ENCODE peak calls at places on chromosomes 11 and 22, in four cellular contexts. One of them, this sample, is unnamed.

GRCh38 chr11:77130763-77131513 is 2.9 kb downstream of the MYO7A start:
- DNase-seq in A549: no peak
- DNase-seq in astrocyte: peak; percentile 29
- DNase-seq in astrocyte of the spinal cord: peak; percentile 41
- DNase-seq in this sample: no peak

GRCh38 chr22:27788889-27789288 is 12.7 kb downstream of the MN1 start:
- DNase-seq in A549: no peak
- DNase-seq in astrocyte: peak; percentile 59
- DNase-seq in astrocyte of the spinal cord: peak; percentile 7
- DNase-seq in this sample: no peak

GRCh38 chr11:8242113-8242475 is 21.6 kb downstream of the LMO1 start:
- DNase-seq in A549: no peak
- DNase-seq in astrocyte: no peak
- DNase-seq in astrocyte of the spinal cord: no peak
- DNase-seq in this sample: no peak

GRCh38 chr11:70063555-70063954 is 14.6 kb upstream of the ANO1 start:
- DNase-seq in A549: no peak
- DNase-seq in astrocyte: no peak
- DNase-seq in astrocyte of the spinal cord: no peak
- DNase-seq in this sample: no peak

GRCh38 chr11:69353696-69354544 is 60.0 kb downstream of the MYEOV start:
- DNase-seq in A549: no peak
- DNase-seq in astrocyte: no peak
- DNase-seq in astrocyte of the spinal cord: peak; percentile 24
- DNase-seq in this sample: no peak

GRCh38 chr11:134275534-134276395 is at the start of gene GLB1L3:
- DNase-seq in A549: peak; percentile 23
- DNase-seq in astrocyte: no peak
- DNase-seq in astrocyte of the spinal cord: no peak
- DNase-seq in this sample: no peak

GRCh38 chr22:37311761-37312312 is 29.5 kb downstream of the CYTH4 start:
- DNase-seq in A549: no peak
- DNase-seq in astrocyte: no peak
- DNase-seq in astrocyte of the spinal cord: no peak
- DNase-seq in this sample: no peak

GRCh38 chr22:38028344-38029130 is 28.7 kb upstream of the PICK1 start:
- DNase-seq in A549: no peak
- DNase-seq in astrocyte: no peak
- DNase-seq in astrocyte of the spinal cord: no peak
- DNase-seq in this sample: no peak

GRCh38 chr11:114398303-114398920 is 1.9 kb downstream of the C11orf71 start:
- DNase-seq in A549: no peak
- DNase-seq in astrocyte: no peak
- DNase-seq in astrocyte of the spinal cord: no peak
- DNase-seq in this sample: no peak

GRCh38 chr11:28559497-28559896 is 451.3 kb downstream of the METTL15 start:
- DNase-seq in A549: no peak
- DNase-seq in astrocyte: peak; percentile 86
- DNase-seq in astrocyte of the spinal cord: peak; percentile 65
- DNase-seq in this sample: no peak

GRCh38 chr11:46338988-46339666 is 8.1 kb upstream of the DGKZ start:
- DNase-seq in A549: no peak
- DNase-seq in astrocyte: no peak
- DNase-seq in astrocyte of the spinal cord: no peak
- DNase-seq in this sample: no peak

GRCh38 chr11:91136631-91137030 is 913.8 kb upstream of the CHORDC1 start:
- DNase-seq in A549: no peak
- DNase-seq in astrocyte: no peak
- DNase-seq in astrocyte of the spinal cord: no peak
- DNase-seq in this sample: no peak

GRCh38 chr11:36363361-36364272 is 67.5 kb downstream of the PRR5L start:
- DNase-seq in A549: no peak
- DNase-seq in astrocyte: peak; percentile 78
- DNase-seq in astrocyte of the spinal cord: no peak
- DNase-seq in this sample: no peak

GRCh38 chr11:104306862-104307474 is 143.0 kb upstream of the PDGFD start:
- DNase-seq in A549: no peak
- DNase-seq in astrocyte: no peak
- DNase-seq in astrocyte of the spinal cord: no peak
- DNase-seq in this sample: no peak

GRCh38 chr11:130648601-130649000 is 200.2 kb downstream of the ADAMTS15 start:
- DNase-seq in A549: no peak
- DNase-seq in astrocyte: no peak
- DNase-seq in astrocyte of the spinal cord: no peak
- DNase-seq in this sample: no peak

GRCh38 chr11:2317354-2318050 is 15.7 kb downstream of the TSPAN32 start:
- DNase-seq in A549: no peak
- DNase-seq in astrocyte: no peak
- DNase-seq in astrocyte of the spinal cord: no peak
- DNase-seq in this sample: no peak

GRCh38 chr22:43777204-43777671 is 34.9 kb downstream of the EFCAB6 start:
- DNase-seq in A549: peak; percentile 10
- DNase-seq in astrocyte: peak; percentile 91
- DNase-seq in astrocyte of the spinal cord: peak; percentile 21
- DNase-seq in this sample: no peak

GRCh38 chr22:48894064-48894671 is 933.5 kb downstream of the BRD1 start:
- DNase-seq in A549: no peak
- DNase-seq in astrocyte: no peak
- DNase-seq in astrocyte of the spinal cord: no peak
- DNase-seq in this sample: no peak
- TF ChIP-seq CTCF in A549: no peak
- TF ChIP-seq CTCF in astrocyte: no peak
- TF ChIP-seq CTCF in astrocyte of the spinal cord: no peak
- TF ChIP-seq CTCF in this sample: peak; percentile 11

GRCh38 chr11:61718046-61718531 is 34.3 kb upstream of the MYRF start:
- DNase-seq in A549: no peak
- DNase-seq in astrocyte: no peak
- DNase-seq in astrocyte of the spinal cord: no peak
- DNase-seq in this sample: no peak
- H3K4me3 ChIP-seq in A549: no peak overlapping the region
- H3K4me3 ChIP-seq in astrocyte: peak overlapping the region; percentile 59
- H3K4me3 ChIP-seq in astrocyte of the spinal cord: peak overlapping the region; percentile 42
- H3K4me3 ChIP-seq in this sample: no peak overlapping the region

GRCh38 chr11:44949160-44950035 is 1.3 kb downstream of the TP53I11 start:
- DNase-seq in A549: peak; percentile 68
- DNase-seq in astrocyte: no peak
- DNase-seq in astrocyte of the spinal cord: no peak
- DNase-seq in this sample: no peak
- TF ChIP-seq CTCF in A549: peak; percentile 60
- TF ChIP-seq CTCF in astrocyte: peak; percentile 40
- TF ChIP-seq CTCF in astrocyte of the spinal cord: peak; percentile 56
- TF ChIP-seq CTCF in this sample: peak; percentile 22

GRCh38 chr11:121024989-121025388 is 1.1 kb downstream of the TBCEL start:
- DNase-seq in A549: no peak
- DNase-seq in astrocyte: no peak
- DNase-seq in astrocyte of the spinal cord: no peak
- DNase-seq in this sample: no peak
- H3K4me3 ChIP-seq in A549: peak overlapping the region; percentile 52
- H3K4me3 ChIP-seq in astrocyte: peak overlapping the region; percentile 82
- H3K4me3 ChIP-seq in astrocyte of the spinal cord: peak overlapping the region; percentile 85
- H3K4me3 ChIP-seq in this sample: peak overlapping the region; percentile 98

GRCh38 chr11:106152824-106153223 is 75.4 kb downstream of the AASDHPPT start:
- DNase-seq in A549: no peak
- DNase-seq in astrocyte: peak; percentile 41
- DNase-seq in astrocyte of the spinal cord: peak; percentile 26
- DNase-seq in this sample: no peak

GRCh38 chr11:106160494-106160893 is 83.0 kb downstream of the AASDHPPT start:
- DNase-seq in A549: no peak
- DNase-seq in astrocyte: no peak
- DNase-seq in astrocyte of the spinal cord: no peak
- DNase-seq in this sample: no peak

GRCh38 chr11:106159846-106160245 is 82.4 kb downstream of the AASDHPPT start:
- DNase-seq in A549: no peak
- DNase-seq in astrocyte: peak; percentile 4
- DNase-seq in astrocyte of the spinal cord: no peak
- DNase-seq in this sample: no peak

GRCh38 chr11:106152013-106152412 is 74.6 kb downstream of the AASDHPPT start:
- DNase-seq in A549: no peak
- DNase-seq in astrocyte: peak; percentile 85
- DNase-seq in astrocyte of the spinal cord: peak; percentile 19
- DNase-seq in this sample: no peak

GRCh38 chr11:106156290-106156937 is 79.0 kb downstream of the AASDHPPT start:
- DNase-seq in A549: peak; percentile 47
- DNase-seq in astrocyte: peak; percentile 77
- DNase-seq in astrocyte of the spinal cord: peak; percentile 78
- DNase-seq in this sample: no peak
- TF ChIP-seq CTCF in A549: peak; percentile 37
- TF ChIP-seq CTCF in astrocyte: peak; percentile 65
- TF ChIP-seq CTCF in astrocyte of the spinal cord: peak; percentile 57
- TF ChIP-seq CTCF in this sample: peak; percentile 38

DNA sequence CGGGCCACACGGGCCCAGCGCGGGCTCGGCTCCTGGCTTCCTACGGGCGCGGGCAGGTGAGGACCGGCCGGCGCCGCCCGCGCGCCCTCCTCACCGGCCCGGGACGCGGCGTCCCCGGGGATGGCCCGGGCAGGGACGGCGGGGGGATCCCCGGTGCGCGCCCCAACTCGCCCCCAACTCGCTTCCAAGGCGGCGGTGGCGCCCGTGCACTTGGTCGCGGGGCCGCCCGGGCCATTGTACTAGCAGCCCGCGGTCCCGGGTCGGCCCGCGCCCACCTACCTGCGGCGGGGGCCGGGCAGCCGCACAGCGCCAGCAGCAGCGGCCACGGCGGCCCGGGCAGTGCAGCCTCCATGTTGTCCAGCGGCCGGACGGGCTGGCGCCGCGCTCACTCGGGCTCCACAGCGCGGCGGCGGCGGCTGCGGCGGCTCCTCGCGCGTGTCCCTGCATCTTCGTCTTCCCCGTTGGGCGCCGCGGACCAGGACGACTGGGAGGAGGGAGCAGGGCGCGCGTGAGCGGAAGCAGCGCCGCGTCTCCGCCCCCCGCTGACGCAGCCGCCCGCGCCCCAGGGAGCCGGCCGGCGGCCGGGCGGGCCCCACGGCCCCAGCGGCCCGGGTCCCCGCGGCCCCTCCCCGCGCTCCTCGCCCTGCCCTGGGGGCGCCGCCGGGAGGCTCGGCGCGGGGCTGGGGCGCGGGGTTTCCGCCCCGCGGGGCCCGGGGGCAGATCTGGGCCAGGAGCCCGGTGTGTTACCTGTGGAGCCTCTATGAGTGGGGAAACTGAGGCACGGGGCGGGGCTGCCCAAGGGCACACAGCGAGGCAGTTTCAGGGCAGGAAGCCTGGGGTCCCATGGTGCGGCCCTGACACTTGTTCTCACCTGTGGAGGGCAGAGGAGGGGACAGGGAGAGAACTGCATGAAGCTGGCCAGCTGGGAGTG is 159.3 kb upstream of the GRK3 start:
- DNase-seq in A549: peak; percentile 42
- DNase-seq in astrocyte: peak; percentile 54
- DNase-seq in astrocyte of the spinal cord: peak; percentile 32
- DNase-seq in this sample: no peak
- H3K4me3 ChIP-seq in A549: peak overlapping the region; percentile 98
- H3K4me3 ChIP-seq in astrocyte: peak overlapping the region; percentile 49
- H3K4me3 ChIP-seq in astrocyte of the spinal cord: peak overlapping the region; percentile 48
- H3K4me3 ChIP-seq in this sample: peak overlapping the region; percentile 73

GRCh38 chr11:22923561-22923960 is 63.3 kb upstream of the CCDC179 start:
- DNase-seq in A549: no peak
- DNase-seq in astrocyte: no peak
- DNase-seq in astrocyte of the spinal cord: no peak
- DNase-seq in this sample: no peak

GRCh38 chr11:22926341-22926740 is 66.1 kb upstream of the CCDC179 start:
- DNase-seq in A549: no peak
- DNase-seq in astrocyte: no peak
- DNase-seq in astrocyte of the spinal cord: no peak
- DNase-seq in this sample: no peak

GRCh38 chr11:22922672-22923071 is 62.4 kb upstream of the CCDC179 start:
- DNase-seq in A549: no peak
- DNase-seq in astrocyte: no peak
- DNase-seq in astrocyte of the spinal cord: no peak
- DNase-seq in this sample: no peak

GRCh38 chr11:22920939-22921565 is 60.8 kb upstream of the CCDC179 start:
- DNase-seq in A549: peak; percentile 55
- DNase-seq in astrocyte: peak; percentile 30
- DNase-seq in astrocyte of the spinal cord: peak; percentile 57
- DNase-seq in this sample: no peak
- TF ChIP-seq CTCF in A549: peak; percentile 44
- TF ChIP-seq CTCF in astrocyte: peak; percentile 78
- TF ChIP-seq CTCF in astrocyte of the spinal cord: peak; percentile 87
- TF ChIP-seq CTCF in this sample: peak; percentile 72

GRCh38 chr11:118608268-118609214 is 1.1 kb downstream of the PHLDB1 start:
- DNase-seq in A549: peak; percentile 49
- DNase-seq in astrocyte: peak; percentile 72
- DNase-seq in astrocyte of the spinal cord: peak; percentile 84
- DNase-seq in this sample: no peak

GRCh38 chr11:118607401-118608267 is at the start of gene PHLDB1:
- DNase-seq in A549: peak; percentile 61
- DNase-seq in astrocyte: peak; percentile 48
- DNase-seq in astrocyte of the spinal cord: peak; percentile 70
- DNase-seq in this sample: no peak

GRCh38 chr11:118610773-118611432 is 3.5 kb downstream of the PHLDB1 start:
- DNase-seq in A549: peak; percentile 63
- DNase-seq in astrocyte: no peak
- DNase-seq in astrocyte of the spinal cord: peak; percentile 51
- DNase-seq in this sample: no peak

GRCh38 chr11:118610220-118610772 is 2.9 kb downstream of the PHLDB1 start:
- DNase-seq in A549: no peak
- DNase-seq in astrocyte: no peak
- DNase-seq in astrocyte of the spinal cord: no peak
- DNase-seq in this sample: no peak

DNA sequence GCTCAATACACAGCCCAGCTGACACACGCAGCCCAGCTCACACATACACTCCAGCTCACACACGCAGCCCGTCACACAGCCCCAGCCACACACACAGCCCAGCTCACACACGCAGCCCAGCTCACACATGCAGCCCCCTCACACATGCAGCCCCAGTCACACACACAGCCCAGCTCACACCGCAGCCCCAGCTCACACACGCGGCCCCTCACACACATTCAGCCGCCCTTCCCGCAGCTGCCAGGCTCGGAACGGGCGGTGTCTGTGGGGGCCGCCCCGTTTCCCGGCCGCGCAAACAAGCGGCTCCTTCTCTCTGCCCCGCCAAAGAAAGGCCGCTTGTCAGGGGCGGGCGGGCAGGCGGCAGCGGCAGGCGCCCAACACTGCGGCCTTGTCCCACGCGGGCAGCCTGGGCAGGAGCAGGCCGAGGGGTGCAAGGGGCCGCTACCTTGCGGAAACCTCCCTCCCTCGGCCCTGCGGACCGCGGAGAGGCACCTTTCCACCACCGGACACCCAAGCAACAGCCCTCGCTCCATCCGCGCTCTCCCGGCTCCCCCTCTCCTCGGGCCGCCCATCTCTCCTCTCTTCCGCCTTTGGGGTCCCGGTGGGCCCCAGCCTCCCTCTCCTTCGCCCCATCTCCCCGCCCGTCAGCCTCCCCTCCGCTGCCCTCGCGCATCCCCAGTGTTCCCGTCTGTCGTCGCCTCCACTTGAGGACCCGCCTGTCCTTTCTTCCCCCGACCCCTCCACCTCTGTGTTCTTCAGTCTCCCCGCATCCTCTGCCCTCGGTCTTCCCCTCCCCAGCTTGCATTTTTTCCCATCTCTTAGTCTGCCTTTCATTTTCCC is 2.2 kb downstream of the PHLDB1 start:
- DNase-seq in A549: no peak
- DNase-seq in astrocyte: peak; percentile 21
- DNase-seq in astrocyte of the spinal cord: peak; percentile 22
- DNase-seq in this sample: no peak
- H3K4me3 ChIP-seq in A549: no peak overlapping the region
- H3K4me3 ChIP-seq in astrocyte: peak overlapping the region; percentile 77
- H3K4me3 ChIP-seq in astrocyte of the spinal cord: peak overlapping the region; percentile 27
- H3K4me3 ChIP-seq in this sample: no peak overlapping the region

GRCh38 chr22:22144858-22145257 is 99.7 kb upstream of the VPREB1 start:
- DNase-seq in A549: no peak
- DNase-seq in astrocyte: no peak
- DNase-seq in astrocyte of the spinal cord: no peak
- DNase-seq in this sample: no peak
- TF ChIP-seq CTCF in A549: no peak
- TF ChIP-seq CTCF in astrocyte: no peak
- TF ChIP-seq CTCF in astrocyte of the spinal cord: peak; percentile 33
- TF ChIP-seq CTCF in this sample: peak; percentile 1